ENCODE peak calls at places on chromosomes 6 and 20, in eight cellular contexts. P is adrenal gland, B is RWPE2, G is aorta, V is left ventricle myocardium inferior, X is fibroblast of lung, T is spleen, H is transverse colon. C is an unnamed sample.

GRCh38 chr6:158817298-158818007 is 1.7 kb downstream of the EZR start:
- DNase-seq in P (peak; percentile 91), B (no peak), G (no peak), V (peak; percentile 57), X (peak; percentile 54), T (peak; percentile 83), H (peak; percentile 68), C (peak; percentile 85)

GRCh38 chr6:147043994-147044477 is 160.2 kb upstream of the STXBP5 start:
- DNase-seq in P (no peak), B (no peak), G (no peak), V (no peak), X (peak; percentile 34), T (no peak), H (no peak), C (no peak)

GRCh38 chr20:49916146-49917002 is 1.0 kb upstream of the SPATA2 start:
- DNase-seq in P (peak; percentile 67), B (no peak), G (no peak), V (no peak), X (peak; percentile 32), T (no peak), H (peak; percentile 77), C (no peak)

GRCh38 chr6:3388786-3389185 is 68.1 kb downstream of the SLC22A23 start:
- DNase-seq in P (no peak), B (no peak), G (no peak), V (no peak), X (no peak), T (no peak), H (no peak), C (no peak)

GRCh38 chr20:57326667-57327455 is 2.7 kb upstream of the SPO11 start:
- DNase-seq in P (no peak), B (peak; percentile 99), G (no peak), V (no peak), X (no peak), T (no peak), H (peak; percentile 49), C (no peak)

GRCh38 chr20:25499031-25499430 is 86.3 kb downstream of the NINL start:
- DNase-seq in P (no peak), B (no peak), G (no peak), V (no peak), X (no peak), T (no peak), H (no peak), C (no peak)

GRCh38 chr6:134835998-134836397 is 113.9 kb downstream of the ALDH8A1 start:
- DNase-seq in P (no peak), B (no peak), G (no peak), V (no peak), X (peak; percentile 65), T (no peak), H (no peak), C (no peak)

GRCh38 chr20:26218301-26218700 is 521.6 kb upstream of the ZNF337 start:
- DNase-seq in P (no peak), B (no peak), G (no peak), V (no peak), X (no peak), T (no peak), H (no peak), C (no peak)

GRCh38 chr6:155861821-155862220 is 406.2 kb upstream of the NOX3 start:
- DNase-seq in P (no peak), B (no peak), G (no peak), V (no peak), X (no peak), T (no peak), H (no peak), C (no peak)

GRCh38 chr6:35970181-35970580 is 49.3 kb upstream of the SRPK1 start:
- DNase-seq in P (no peak), B (no peak), G (no peak), V (no peak), X (peak; percentile 79), T (no peak), H (no peak), C (no peak)

DNA sequence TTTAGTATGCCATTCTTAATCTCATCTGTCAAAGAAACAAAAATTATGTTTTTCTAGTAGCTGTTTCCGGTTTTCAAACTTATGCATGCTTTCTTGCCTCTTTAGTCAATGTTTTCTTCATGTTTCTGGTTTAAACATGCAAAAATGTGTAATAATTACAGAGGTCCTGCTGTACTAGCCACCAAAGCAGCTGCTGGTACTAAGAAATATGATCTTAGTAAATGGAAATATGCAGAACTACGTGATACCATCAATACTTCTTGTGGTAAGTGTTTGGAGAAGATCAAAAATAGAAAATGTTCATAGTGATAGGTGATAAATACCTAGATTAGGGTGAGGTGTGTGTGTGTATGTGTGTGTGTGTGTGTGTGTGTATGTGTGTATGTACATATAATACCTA is 158.4 kb downstream of the MYO6 start:
- DNase-seq in P (no peak), B (no peak), G (no peak), V (no peak), X (no peak), T (no peak), H (no peak), C (no peak)
- H3K4me3 ChIP-seq in P (no peak overlapping the region), B (no peak overlapping the region), G (no peak overlapping the region), V (no peak overlapping the region), X (no peak overlapping the region), T (no peak overlapping the region), H (no peak overlapping the region), C (no peak overlapping the region)

DNA sequence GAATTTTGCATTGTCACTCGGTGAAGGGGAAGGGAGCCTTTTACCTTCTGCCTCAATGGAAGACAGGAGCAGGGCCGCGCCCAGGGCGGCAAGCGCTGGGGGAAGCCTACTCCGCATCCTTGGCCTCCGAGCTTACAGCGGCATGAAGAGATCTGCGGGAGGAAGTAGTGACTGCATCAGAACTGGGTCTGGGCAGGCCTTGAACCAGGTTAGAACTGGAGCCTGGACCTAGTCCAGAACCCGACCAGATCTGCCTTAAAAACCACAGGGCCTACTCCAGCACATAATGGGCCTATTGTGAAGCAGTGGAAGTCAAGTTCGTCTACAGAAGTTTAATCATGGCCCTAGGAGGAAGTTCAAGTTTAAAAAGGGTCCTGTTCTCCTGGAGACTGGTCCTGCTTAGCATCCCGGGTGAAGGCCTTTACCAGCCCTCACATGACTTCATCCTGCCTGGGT is 3.1 kb downstream of the COL12A1 start:
- DNase-seq in P (no peak), B (no peak), G (no peak), V (no peak), X (peak; percentile 68), T (no peak), H (no peak), C (no peak)
- H3K4me3 ChIP-seq in P (no peak overlapping the region), B (no peak overlapping the region), G (no peak overlapping the region), V (peak overlapping the region; percentile 51), X (peak overlapping the region; percentile 92), T (peak overlapping the region; percentile 36), H (no peak overlapping the region), C (no peak overlapping the region)

GRCh38 chr20:45294003-45294368 is 12.7 kb upstream of the RBPJL start:
- DNase-seq in P (no peak), B (no peak), G (no peak), V (no peak), X (no peak), T (no peak), H (no peak), C (no peak)

GRCh38 chr20:45290677-45291355 is 15.8 kb upstream of the RBPJL start:
- DNase-seq in P (peak; percentile 95), B (peak; percentile 86), G (peak; percentile 87), V (peak; percentile 68), X (peak; percentile 37), T (peak; percentile 89), H (peak; percentile 84), C (peak; percentile 85)

GRCh38 chr20:45291526-45291925 is 15.1 kb upstream of the RBPJL start:
- DNase-seq in P (no peak), B (peak; percentile 55), G (no peak), V (no peak), X (no peak), T (no peak), H (no peak), C (no peak)

GRCh38 chr20:45293041-45294002 is 13.3 kb upstream of the RBPJL start:
- DNase-seq in P (peak; percentile 87), B (peak; percentile 92), G (peak; percentile 97), V (peak; percentile 78), X (peak; percentile 52), T (peak; percentile 95), H (peak; percentile 89), C (peak; percentile 95)

DNA sequence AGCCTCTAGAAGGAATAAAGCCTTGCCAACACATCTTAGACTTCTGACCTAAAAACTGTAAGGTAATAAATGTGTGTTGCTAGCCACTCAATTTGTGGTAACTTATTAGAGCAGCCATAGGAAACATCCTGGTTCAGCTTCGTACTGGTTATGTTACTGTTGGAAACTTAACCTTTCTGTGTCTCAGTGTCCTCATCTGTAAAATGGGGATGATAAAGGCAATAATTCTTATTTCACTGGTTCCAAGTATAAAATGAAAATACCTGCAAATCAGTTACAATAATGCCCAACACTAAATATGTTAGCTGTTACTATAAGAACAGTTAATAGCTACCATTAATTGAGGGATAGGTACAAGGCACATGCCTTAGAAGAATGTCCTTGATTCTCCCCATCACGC is 14.3 kb upstream of the RBPJL start:
- DNase-seq in P (no peak), B (no peak), G (no peak), V (no peak), X (no peak), T (no peak), H (no peak), C (no peak)
- H3K4me3 ChIP-seq in P (no peak overlapping the region), B (no peak overlapping the region), G (no peak overlapping the region), V (no peak overlapping the region), X (no peak overlapping the region), T (no peak overlapping the region), H (no peak overlapping the region), C (no peak overlapping the region)

DNA sequence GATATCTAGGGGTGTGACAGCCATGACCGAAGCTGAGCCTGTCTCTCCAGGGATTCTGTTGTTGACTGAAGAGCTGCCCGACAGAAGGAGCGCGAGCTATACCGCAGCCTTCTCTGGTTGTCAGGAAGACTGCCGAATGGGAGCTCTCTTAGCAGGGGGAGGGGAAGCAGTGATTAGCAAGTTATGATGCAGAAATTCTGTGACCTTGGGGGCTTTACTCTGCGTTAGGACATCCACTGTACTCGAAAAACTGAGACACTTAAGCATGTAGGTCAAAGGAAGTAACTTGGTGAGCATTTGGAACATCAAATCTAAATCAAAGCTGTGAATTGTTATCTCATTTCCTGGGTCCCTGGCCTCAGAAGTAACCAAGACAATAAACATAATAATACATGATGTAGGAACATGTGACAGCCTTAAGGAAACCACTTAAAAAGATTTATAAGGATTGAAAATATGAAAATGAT is 84.7 kb downstream of the MAP3K4 start:
- DNase-seq in P (no peak), B (no peak), G (no peak), V (no peak), X (no peak), T (no peak), H (no peak), C (no peak)
- H3K4me3 ChIP-seq in P (no peak overlapping the region), B (no peak overlapping the region), G (no peak overlapping the region), V (no peak overlapping the region), X (no peak overlapping the region), T (no peak overlapping the region), H (no peak overlapping the region), C (no peak overlapping the region)

DNA sequence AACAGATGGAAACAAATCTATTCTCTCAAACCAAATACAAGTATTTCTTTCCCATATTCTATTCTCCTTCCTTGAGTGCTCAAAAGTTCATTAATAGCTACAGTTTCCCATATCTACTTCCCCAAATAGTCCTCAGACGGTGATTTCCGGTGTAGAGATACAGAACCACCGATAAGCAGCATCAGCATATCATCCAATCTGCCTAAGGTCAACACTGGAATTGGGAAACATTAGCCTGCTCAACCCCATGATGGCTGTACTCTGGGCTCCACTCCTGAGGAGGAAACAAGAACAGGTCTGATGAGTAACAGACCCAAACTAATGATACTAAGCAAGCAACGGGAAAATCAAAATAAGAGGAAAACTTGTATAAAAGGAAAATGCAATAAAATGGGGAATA is 115.6 kb downstream of the EPB41L2 start:
- DNase-seq in P (no peak), B (no peak), G (no peak), V (no peak), X (no peak), T (no peak), H (no peak), C (no peak)
- H3K4me3 ChIP-seq in P (no peak overlapping the region), B (no peak overlapping the region), G (no peak overlapping the region), V (no peak overlapping the region), X (no peak overlapping the region), T (no peak overlapping the region), H (no peak overlapping the region), C (no peak overlapping the region)